ENCODE peak calls at places on chromosomes 12 and 14, in ten cellular contexts. X is PC-3, M is BE2C, U is ascending aorta, T is endothelial cell, K is left lung, G is neural crest cell, P is lower lobe of right lung, D is transverse colon, I is tibial artery. C is an unnamed sample.
A peak's percentile ranks its signal among the peaks of the same experiment; 100 is the strongest.

GRCh38 chr12:26524862-26525465 is 308.0 kb downstream of the ITPR2 start:
- DNase-seq in X (peak; percentile 73), M (no peak), U (no peak), T (no peak), K (no peak), G (no peak), P (no peak), D (peak; percentile 10), I (no peak), C (no peak)

GRCh38 chr12:47819544-47819901 is 180 bp downstream of the HDAC7 start:
- DNase-seq in X (no peak), M (no peak), U (no peak), T (no peak), K (no peak), G (no peak), P (no peak), D (no peak), I (no peak), C (no peak)

GRCh38 chr12:26121841-26122680 is 2.8 kb downstream of the BHLHE41 start:
- DNase-seq in X (peak; percentile 35), M (peak; percentile 49), U (no peak), T (peak; percentile 44), K (no peak), G (peak; percentile 34), P (peak; percentile 67), D (no peak), I (peak; percentile 68), C (no peak)

GRCh38 chr12:26691234-26691970 is 141.6 kb downstream of the ITPR2 start:
- DNase-seq in X (peak; percentile 100), M (peak; percentile 61), U (no peak), T (no peak), K (no peak), G (no peak), P (no peak), D (no peak), I (no peak), C (no peak)

GRCh38 chr14:65479386-65479785 is 66.9 kb downstream of the FUT8 start:
- DNase-seq in X (no peak), M (no peak), U (no peak), T (no peak), K (no peak), G (no peak), P (no peak), D (no peak), I (no peak), C (no peak)

GRCh38 chr12:105983622-105984325 is 155.0 kb downstream of the NUAK1 start:
- DNase-seq in X (peak; percentile 58), M (no peak), U (no peak), T (no peak), K (no peak), G (no peak), P (no peak), D (no peak), I (no peak), C (no peak)

GRCh38 chr12:124044809-124045321 is 71.8 kb downstream of the ZNF664 start:
- DNase-seq in X (no peak), M (no peak), U (no peak), T (no peak), K (no peak), G (no peak), P (no peak), D (no peak), I (no peak), C (no peak)

GRCh38 chr14:68677901-68678300 is 115.0 kb downstream of the ZFP36L1 start:
- DNase-seq in X (no peak), M (no peak), U (no peak), T (no peak), K (no peak), G (no peak), P (no peak), D (no peak), I (peak; percentile 29), C (no peak)

GRCh38 chr14:80523518-80524117 is 312.3 kb upstream of the DIO2 start:
- DNase-seq in X (peak; percentile 87), M (no peak), U (no peak), T (no peak), K (no peak), G (no peak), P (no peak), D (no peak), I (no peak), C (no peak)

GRCh38 chr12:102543494-102543893 is 63.1 kb upstream of the IGF1 start:
- DNase-seq in X (no peak), M (no peak), U (no peak), T (no peak), K (no peak), G (no peak), P (no peak), D (no peak), I (no peak), C (no peak)
- TF ChIP-seq CTCF in X (no peak), M (peak; percentile 26), U (no peak), T (peak; percentile 15), K (no peak), G (no peak), P (no peak), D (no peak), I (no peak), C (no peak)

GRCh38 chr14:55814873-55815272 is 234.9 kb downstream of the KTN1 start:
- DNase-seq in X (no peak), M (no peak), U (no peak), T (no peak), K (no peak), G (no peak), P (no peak), D (no peak), I (no peak), C (no peak)
- TF ChIP-seq CTCF in X (no peak), M (no peak), U (no peak), T (no peak), K (no peak), G (no peak), P (no peak), D (no peak), I (no peak), C (no peak)

GRCh38 chr14:100709252-100709955 is 17.3 kb upstream of the DLK1 start:
- DNase-seq in X (peak; percentile 43), M (no peak), U (no peak), T (peak; percentile 51), K (no peak), G (peak; percentile 37), P (no peak), D (no peak), I (no peak), C (no peak)
- TF ChIP-seq CTCF in X (peak; percentile 63), M (no peak), U (no peak), T (no peak), K (peak; percentile 50), G (peak; percentile 52), P (peak; percentile 55), D (peak; percentile 14), I (peak; percentile 51), C (peak; percentile 63)

GRCh38 chr12:54147186-54147585 is 41.6 kb downstream of the SMUG1 start:
- DNase-seq in X (no peak), M (no peak), U (no peak), T (no peak), K (no peak), G (no peak), P (peak; percentile 53), D (no peak), I (peak; percentile 82), C (no peak)
- TF ChIP-seq CTCF in X (no peak), M (no peak), U (no peak), T (no peak), K (no peak), G (no peak), P (no peak), D (no peak), I (peak; percentile 38), C (no peak)

GRCh38 chr12:111602348-111602747 is 3.2 kb upstream of the ATXN2 start:
- DNase-seq in X (no peak), M (no peak), U (no peak), T (no peak), K (no peak), G (no peak), P (no peak), D (no peak), I (no peak), C (no peak)

GRCh38 chr12:111598637-111599458 is at the start of gene ATXN2:
- DNase-seq in X (peak; percentile 14), M (peak; percentile 66), U (no peak), T (peak; percentile 58), K (peak; percentile 66), G (peak; percentile 41), P (peak; percentile 76), D (peak; percentile 59), I (peak; percentile 77), C (peak; percentile 24)

GRCh38 chr12:111597731-111598636 is 1.1 kb downstream of the ATXN2 start:
- DNase-seq in X (peak; percentile 30), M (peak; percentile 63), U (peak; percentile 12), T (peak; percentile 66), K (peak; percentile 62), G (peak; percentile 37), P (peak; percentile 74), D (peak; percentile 58), I (peak; percentile 77), C (peak; percentile 32)

GRCh38 chr12:111599459-111600295 is 562 bp upstream of the ATXN2 start:
- DNase-seq in X (peak; percentile 81), M (peak; percentile 96), U (peak; percentile 36), T (peak; percentile 87), K (peak; percentile 93), G (peak; percentile 83), P (peak; percentile 90), D (peak; percentile 93), I (peak; percentile 94), C (peak; percentile 84)

DNA sequence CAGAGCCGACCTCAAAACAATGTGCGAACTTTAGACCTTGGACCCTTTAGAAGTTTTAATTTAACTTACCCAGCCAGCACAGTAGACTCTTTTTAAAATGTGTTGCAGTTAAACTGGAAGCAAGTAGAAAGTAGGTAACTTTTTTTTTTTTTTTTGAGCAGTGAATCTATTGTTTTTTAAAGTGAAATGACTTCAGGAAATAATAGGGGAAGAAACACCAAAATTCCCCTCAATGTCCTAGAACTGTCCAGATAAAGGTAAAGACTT is 1.1 kb upstream of the ATXN2 start:
- DNase-seq in X (no peak), M (no peak), U (no peak), T (no peak), K (no peak), G (no peak), P (no peak), D (no peak), I (no peak), C (no peak)
- TF ChIP-seq CTCF in X (no peak), M (no peak), U (no peak), T (no peak), K (no peak), G (no peak), P (no peak), D (no peak), I (no peak), C (no peak)

DNA sequence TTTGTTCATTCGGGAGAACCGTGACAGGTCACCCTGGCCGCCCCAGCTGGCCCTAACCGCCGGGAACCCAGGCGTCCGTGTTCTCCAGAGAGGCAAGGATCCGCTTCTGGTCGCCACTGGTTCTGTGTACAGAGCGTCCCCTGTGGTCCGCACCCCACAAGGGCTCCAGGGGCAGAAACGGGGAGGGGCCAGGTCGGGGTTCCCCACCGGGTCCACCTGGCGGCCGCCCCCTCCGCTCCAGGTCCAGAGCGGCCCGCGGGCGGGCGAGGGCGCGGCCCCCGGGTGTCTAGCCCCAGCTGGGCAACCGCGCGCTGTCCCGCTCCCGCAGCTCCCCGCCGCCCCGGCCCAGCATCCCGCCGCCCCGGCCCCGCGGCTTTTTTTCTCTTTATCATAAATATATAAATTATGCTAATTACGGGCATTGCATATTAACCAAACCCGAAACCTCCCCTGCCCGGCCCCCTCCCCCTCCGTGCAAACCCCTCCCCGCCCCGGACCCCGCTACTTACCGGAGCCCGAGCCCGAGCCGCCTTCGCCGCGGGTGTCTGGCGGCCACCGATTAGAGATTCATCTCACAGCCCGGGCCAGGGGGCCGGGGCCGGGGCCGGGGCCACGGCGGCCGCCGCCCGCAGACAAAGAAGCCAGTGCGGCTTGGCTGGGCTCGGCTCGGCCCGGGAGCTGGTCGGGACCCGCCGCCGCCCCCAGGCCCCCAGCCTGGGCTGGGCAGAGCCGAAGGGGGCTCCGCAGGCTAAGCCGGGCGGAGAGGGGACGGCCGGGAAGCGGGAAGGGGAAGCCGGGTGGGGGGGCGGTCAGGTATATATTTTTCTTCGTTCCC is 512 bp downstream of the POU6F1 start:
- DNase-seq in X (no peak), M (peak; percentile 59), U (no peak), T (peak; percentile 45), K (peak; percentile 62), G (peak; percentile 37), P (peak; percentile 79), D (peak; percentile 72), I (peak; percentile 79), C (peak; percentile 50)
- TF ChIP-seq CTCF in X (no peak), M (no peak), U (peak; percentile 13), T (peak; percentile 4), K (no peak), G (peak; percentile 32), P (peak; percentile 23), D (peak; percentile 23), I (peak; percentile 11), C (no peak)

C was measured in natural killer cell.